ENCODE peak calls at places on chromosomes 6 and 20, in six cellular contexts. Z is pancreas, I is cardiac muscle cell, F is H9, P is sigmoid colon, K is A549. R is an unnamed sample.
A peak's percentile ranks its signal among the peaks of the same experiment; 100 is the strongest.

GRCh38 chr6:153941768-153942167 is 97.3 kb upstream of the OPRM1 start:
- DNase-seq in K (no peak), F (no peak), Z (peak; percentile 20), P (no peak), I (no peak), R (no peak)

GRCh38 chr6:27553123-27553904 is 80.4 kb upstream of the ZNF184 start:
- DNase-seq in K (peak; percentile 51), Z (no peak), I (no peak), P (no peak), F (peak; percentile 81), R (peak; percentile 5)

GRCh38 chr6:72954736-72955135 is 270.6 kb downstream of the KHDC1L start:
- DNase-seq in I (peak; percentile 39), P (no peak), K (no peak), Z (no peak), F (no peak), R (no peak)

GRCh38 chr6:111087871-111088667 is 766 bp downstream of the SLC16A10 start:
- DNase-seq in I (peak; percentile 42), F (peak; percentile 58), P (no peak), Z (peak; percentile 68), K (no peak), R (peak; percentile 61)

GRCh38 chr20:11098888-11099287 is 425.1 kb upstream of the JAG1 start:
- DNase-seq in P (no peak), Z (no peak), I (no peak), F (no peak), K (no peak), R (no peak)

GRCh38 chr20:5844063-5844681 is 94.0 kb downstream of the SHLD1 start:
- DNase-seq in K (peak; percentile 96), P (no peak), I (no peak), Z (no peak), F (no peak), R (peak; percentile 84)

GRCh38 chr20:51237278-51237677 is 214.4 kb upstream of the KCNG1 start:
- DNase-seq in Z (no peak), K (no peak), P (no peak), F (no peak), I (no peak), R (no peak)

GRCh38 chr6:143128346-143129015 is 67.8 kb downstream of the AIG1 start:
- DNase-seq in P (no peak), F (no peak), I (no peak), Z (no peak), K (no peak), R (no peak)

GRCh38 chr20:10531848-10532247 is 96.7 kb downstream of the SLX4IP start:
- DNase-seq in Z (no peak), P (no peak), K (no peak), I (no peak), F (no peak), R (no peak)

GRCh38 chr6:156916108-156916801 is 139.1 kb downstream of the ARID1B start:
- DNase-seq in P (no peak), I (no peak), K (no peak), Z (no peak), F (no peak), R (no peak)

GRCh38 chr6:12522347-12522746 is 194.2 kb upstream of the PHACTR1 start:
- DNase-seq in F (no peak), I (no peak), Z (no peak), P (no peak), K (no peak), R (no peak)

GRCh38 chr20:47686545-47686944 is 98.7 kb downstream of the SULF2 start:
- DNase-seq in K (no peak), P (no peak), F (no peak), Z (no peak), I (no peak), R (peak; percentile 89)

GRCh38 chr6:166633732-166634535 is 6.9 kb upstream of the RPS6KA2 start:
- DNase-seq in P (no peak), Z (no peak), F (peak; percentile 25), K (no peak), I (no peak), R (peak; percentile 57)

GRCh38 chr6:53734473-53735299 is 60.1 kb upstream of the LRRC1 start:
- DNase-seq in I (peak; percentile 75), K (peak; percentile 56), Z (peak; percentile 36), P (no peak), F (peak; percentile 74), R (peak; percentile 48)

GRCh38 chr20:63477061-63477616 is 4.7 kb upstream of the KCNQ2 start:
- DNase-seq in I (no peak), K (no peak), F (no peak), P (no peak), Z (no peak), R (no peak)

GRCh38 chr6:76441850-76442249 is 369.4 kb upstream of the IMPG1 start:
- DNase-seq in K (no peak), Z (no peak), P (no peak), I (peak; percentile 36), F (peak; percentile 30), R (peak; percentile 41)

GRCh38 chr6:106857771-106858652 is 116.5 kb downstream of the CD24 start:
- DNase-seq in Z (no peak), P (no peak), F (no peak), K (no peak), I (no peak), R (no peak)

GRCh38 chr6:106856227-106856874 is 118.2 kb downstream of the CD24 start:
- DNase-seq in K (no peak), P (no peak), I (no peak), F (no peak), Z (no peak), R (no peak)

GRCh38 chr6:106862858-106863257 is 111.7 kb downstream of the CD24 start:
- DNase-seq in F (no peak), K (no peak), P (no peak), Z (no peak), I (no peak), R (no peak)

GRCh38 chr6:106858653-106859092 is 115.9 kb downstream of the CD24 start:
- DNase-seq in K (no peak), F (no peak), Z (peak; percentile 25), P (no peak), I (no peak), R (no peak)

GRCh38 chr6:106860940-106861339 is 113.6 kb downstream of the CD24 start:
- DNase-seq in I (no peak), Z (no peak), P (no peak), F (no peak), K (no peak), R (no peak)
- H3K9me3 ChIP-seq in I (no peaks in the 10 kb centered on the region), Z (no peaks in the 10 kb centered on the region), P (no peaks in the 10 kb centered on the region), F (peaks cover 36% of the 10 kb centered on the region), K (peaks cover 4% of the 10 kb centered on the region), R (no peaks in the 10 kb centered on the region)

GRCh38 chr6:63652980-63653379 is 17.4 kb downstream of the PHF3 start:
- DNase-seq in F (no peak), Z (no peak), P (no peak), K (no peak), I (no peak), R (no peak)
- H3K27ac ChIP-seq in F (no peak overlapping the region), Z (no peak overlapping the region), P (no peak overlapping the region), K (no peak overlapping the region), I (no peak overlapping the region), R (no peak overlapping the region)

GRCh38 chr6:163500105-163500504 is 85.6 kb downstream of the QKI start:
- DNase-seq in F (no peak), I (no peak), P (no peak), K (no peak), Z (no peak), R (no peak)
- H3K9me3 ChIP-seq in F (no peaks in the 10 kb centered on the region), I (no peaks in the 10 kb centered on the region), P (no peaks in the 10 kb centered on the region), K (peaks cover 12% of the 10 kb centered on the region), Z (no peaks in the 10 kb centered on the region), R (peaks cover 14% of the 10 kb centered on the region)

GRCh38 chr6:158488065-158488464 is 71.8 kb upstream of the TMEM181 start:
- DNase-seq in P (no peak), K (peak; percentile 18), I (no peak), F (no peak), Z (no peak), R (no peak)

GRCh38 chr6:158489441-158489840 is 70.5 kb upstream of the TMEM181 start:
- DNase-seq in Z (no peak), P (no peak), I (no peak), K (no peak), F (no peak), R (no peak)

GRCh38 chr6:158481612-158482473 is 78.0 kb upstream of the TMEM181 start:
- DNase-seq in I (no peak), Z (no peak), K (peak; percentile 48), F (no peak), P (no peak), R (no peak)

GRCh38 chr6:158487495-158487894 is 72.4 kb upstream of the TMEM181 start:
- DNase-seq in F (no peak), P (no peak), K (no peak), I (no peak), Z (no peak), R (no peak)

GRCh38 chr6:158485411-158485810 is 74.5 kb upstream of the TMEM181 start:
- DNase-seq in I (no peak), Z (no peak), P (no peak), K (no peak), F (no peak), R (no peak)
- H3K27ac ChIP-seq in I (no peak overlapping the region), Z (no peak overlapping the region), P (no peak overlapping the region), K (no peak overlapping the region), F (no peak overlapping the region), R (no peak overlapping the region)

DNA sequence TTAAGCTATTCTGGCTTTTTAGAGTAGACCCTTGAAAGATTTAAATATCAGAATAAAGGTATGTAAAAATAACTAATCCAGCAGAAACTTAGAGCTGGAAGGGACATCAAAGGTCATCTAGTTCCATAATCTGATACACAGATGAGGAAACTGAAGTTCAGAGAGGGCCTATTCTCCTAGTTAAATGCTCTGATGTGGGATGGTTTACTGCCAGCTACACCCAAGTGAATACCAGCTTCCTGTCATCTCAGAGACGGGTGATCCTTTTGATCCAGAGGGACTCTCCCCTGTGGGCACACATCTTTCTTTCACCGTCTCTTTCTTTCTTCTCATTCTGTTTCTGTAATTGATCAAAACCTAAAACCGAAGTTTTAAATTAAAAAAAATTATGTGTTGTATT is 94.1 kb downstream of the MAN1A1 start:
- DNase-seq in K (no peak), F (no peak), P (no peak), Z (no peak), I (no peak), R (no peak)
- H3K9me3 ChIP-seq in K (no peaks in the 10 kb centered on the region), F (no peaks in the 10 kb centered on the region), P (no peaks in the 10 kb centered on the region), Z (no peaks in the 10 kb centered on the region), I (no peaks in the 10 kb centered on the region), R (no peaks in the 10 kb centered on the region)

DNA sequence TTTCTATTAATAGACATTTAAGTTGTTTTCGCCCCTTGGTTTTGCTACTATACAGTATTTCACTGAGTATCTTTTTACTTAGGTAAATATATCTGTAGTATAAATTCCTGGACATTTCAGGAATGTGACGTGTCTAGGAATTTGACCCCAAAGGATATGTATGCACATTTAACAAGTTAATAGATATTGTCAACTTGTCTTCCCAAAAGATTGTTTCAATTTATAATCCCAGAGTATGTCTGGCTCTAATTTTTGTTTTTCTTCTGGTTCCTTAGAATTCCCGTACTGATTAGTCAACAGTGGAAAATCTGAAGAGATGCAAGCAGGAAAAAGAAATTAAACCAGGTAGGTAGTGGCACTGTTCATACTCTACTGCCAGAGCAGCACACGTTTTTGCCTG is 7.1 kb downstream of the PKIG start:
- DNase-seq in P (no peak), Z (no peak), K (no peak), I (no peak), F (no peak), R (no peak)
- H3K27ac ChIP-seq in P (peak overlapping the region; percentile 92), Z (no peak overlapping the region), K (no peak overlapping the region), I (no peak overlapping the region), F (no peak overlapping the region), R (no peak overlapping the region)

R was measured in SJCRH30.